ENCODE peak calls at places on chromosomes 11 and 22, in seven cellular contexts. L is fibroblast of villous mesenchyme; J is EL; B is HT1080; N is activated naive CD4-positive, alpha-beta T cell; G is stimulated activated CD4-positive, alpha-beta T cell treated with anti-CD3 and anti-CD28 coated beads, TNF-alpha, amount 100 ng/mL, for 1 hour; T is NCI-H345. P is an unnamed sample.

GRCh38 chr11:58075781-58076180 is 45.0 kb downstream of the OR6Q1 start:
- DNase-seq in B (no peak), L (peak; percentile 45), T (no peak), N (no peak), G (no peak), J (peak; percentile 55), P (peak; percentile 92)

GRCh38 chr11:7457211-7457610 is 28.1 kb upstream of the OLFML1 start:
- DNase-seq in T (no peak), B (peak; percentile 69), G (no peak), J (peak; percentile 77), N (no peak), L (no peak), P (no peak)

GRCh38 chr11:119056397-119056999 is 507 bp downstream of the HYOU1 start:
- DNase-seq in N (no peak), B (no peak), T (peak; percentile 49), G (no peak), L (peak; percentile 16), J (no peak), P (no peak)

GRCh38 chr11:11451501-11452005 is 98.5 kb upstream of the CSNK2A3 start:
- DNase-seq in N (no peak), G (no peak), T (no peak), L (no peak), B (peak; percentile 38), J (peak; percentile 13), P (no peak)

GRCh38 chr11:91625495-91625894 is 599.1 kb upstream of the FAT3 start:
- DNase-seq in G (no peak), B (peak; percentile 52), J (no peak), N (no peak), L (no peak), T (no peak), P (no peak)

GRCh38 chr22:24834845-24835570 is 29.0 kb downstream of the SGSM1 start:
- DNase-seq in J (peak; percentile 23), N (no peak), B (peak; percentile 10), L (peak; percentile 28), G (no peak), T (peak; percentile 38), P (peak; percentile 33)

GRCh38 chr22:33792837-33793236 is 127.4 kb downstream of the LARGE1 start:
- DNase-seq in J (no peak), T (no peak), N (no peak), B (no peak), G (no peak), L (peak; percentile 38), P (no peak)

GRCh38 chr22:49427941-49428340 is 399.7 kb downstream of the BRD1 start:
- DNase-seq in N (no peak), B (no peak), L (no peak), J (no peak), G (no peak), T (no peak), P (no peak)

GRCh38 chr11:65355013-65355775 is 643 bp downstream of the TIGD3 start:
- DNase-seq in J (peak; percentile 27), B (no peak), L (no peak), T (peak; percentile 83), G (no peak), N (no peak), P (no peak)

GRCh38 chr11:107898270-107898669 is 30.0 kb upstream of the RAB39A start:
- DNase-seq in L (peak; percentile 47), N (no peak), T (no peak), B (peak; percentile 44), J (peak; percentile 30), G (no peak), P (peak; percentile 60)

GRCh38 chr11:75276696-75277095 is 36.1 kb downstream of the TPBGL start:
- DNase-seq in N (no peak), B (no peak), T (peak; percentile 95), J (no peak), L (no peak), G (no peak), P (no peak)

GRCh38 chr11:57771365-57771764 is 9.8 kb downstream of the CTNND1 start:
- DNase-seq in L (no peak), T (no peak), J (no peak), B (no peak), G (no peak), N (no peak), P (no peak)

GRCh38 chr11:110130642-110131238 is 37.5 kb downstream of the ZC3H12C start:
- DNase-seq in L (no peak), G (no peak), B (no peak), N (no peak), J (no peak), T (peak; percentile 99), P (no peak)

GRCh38 chr11:119647254-119647653 is 81.7 kb downstream of the NECTIN1 start:
- DNase-seq in T (no peak), L (no peak), N (no peak), B (no peak), J (no peak), G (no peak), P (no peak)